ENCODE peak calls at places on chromosomes 16 and 17, in ten cellular contexts. E is CD4-positive, alpha-beta memory T cell; R is OCI-LY7; G is right atrium auricular region; J is A549; V is CD8-positive, alpha-beta memory T cell; L is mucosa of descending colon; P is GM23248; O is mammary epithelial cell; M is fibroblast of lung. B is an unnamed sample. For H3K4me1, the result is how much of the 10 kb centered on the place peaks cover.

GRCh38 chr16:77762260-77762659 is 26.1 kb upstream of the VAT1L start:
- DNase-seq in E (no peak), R (no peak), G (no peak), J (no peak), V (no peak), L (no peak), P (no peak), O (no peak), M (peak), B (no peak)

GRCh38 chr17:2872282-2872681 is 76.0 kb downstream of the RAP1GAP2 start:
- DNase-seq in E (no peak), R (no peak), G (no peak), J (no peak), V (no peak), L (no peak), P (no peak), O (no peak), M (no peak), B (no peak)

GRCh38 chr17:41067281-41067680 is 1.6 kb upstream of the KRTAP2-4 start:
- DNase-seq in E (no peak), R (no peak), G (no peak), J (no peak), V (no peak), L (no peak), P (peak), O (no peak), M (no peak), B (no peak)

GRCh38 chr17:78375401-78376079 is 2.9 kb upstream of the PGS1 start:
- DNase-seq in E (no peak), R (no peak), G (no peak), J (peak), V (no peak), L (no peak), P (peak), O (peak), M (peak), B (peak)

GRCh38 chr16:69150146-69150865 is 17.9 kb downstream of the UTP4 start:
- DNase-seq in E (peak), R (peak), G (no peak), J (peak), V (peak), L (peak), P (peak), O (peak), M (peak), B (no peak)

GRCh38 chr16:483351-484075 is 44.0 kb upstream of the CAPN15 start:
- DNase-seq in E (no peak), R (no peak), G (no peak), J (no peak), V (no peak), L (no peak), P (no peak), O (no peak), M (no peak), B (no peak)

GRCh38 chr16:9801651-9802050 is 380.6 kb downstream of the GRIN2A start:
- DNase-seq in E (no peak), R (no peak), G (no peak), J (no peak), V (no peak), L (no peak), P (no peak), O (no peak), M (no peak), B (no peak)

GRCh38 chr17:40351185-40352043 is 13.1 kb downstream of the GJD3 start:
- DNase-seq in E (no peak), R (no peak), G (no peak), J (no peak), V (no peak), L (no peak), P (no peak), O (no peak), M (no peak), B (peak)

GRCh38 chr16:10878328-10878643 is 1.3 kb downstream of the CIITA start:
- DNase-seq in E (no peak), R (no peak), G (no peak), J (no peak), V (no peak), L (no peak), P (no peak), O (no peak), M (no peak), B (no peak)

GRCh38 chr16:10879681-10880589 is 2.9 kb downstream of the CIITA start:
- DNase-seq in E (no peak), R (no peak), G (no peak), J (no peak), V (no peak), L (no peak), P (no peak), O (no peak), M (no peak), B (no peak)

GRCh38 chr16:10877472-10877946 is 507 bp downstream of the CIITA start:
- DNase-seq in E (no peak), R (peak), G (no peak), J (no peak), V (no peak), L (no peak), P (no peak), O (no peak), M (no peak), B (no peak)

GRCh38 chr16:10880609-10881452 is 3.8 kb downstream of the CIITA start:
- DNase-seq in E (no peak), R (no peak), G (no peak), J (no peak), V (no peak), L (no peak), P (no peak), O (no peak), M (no peak), B (peak)

DNA sequence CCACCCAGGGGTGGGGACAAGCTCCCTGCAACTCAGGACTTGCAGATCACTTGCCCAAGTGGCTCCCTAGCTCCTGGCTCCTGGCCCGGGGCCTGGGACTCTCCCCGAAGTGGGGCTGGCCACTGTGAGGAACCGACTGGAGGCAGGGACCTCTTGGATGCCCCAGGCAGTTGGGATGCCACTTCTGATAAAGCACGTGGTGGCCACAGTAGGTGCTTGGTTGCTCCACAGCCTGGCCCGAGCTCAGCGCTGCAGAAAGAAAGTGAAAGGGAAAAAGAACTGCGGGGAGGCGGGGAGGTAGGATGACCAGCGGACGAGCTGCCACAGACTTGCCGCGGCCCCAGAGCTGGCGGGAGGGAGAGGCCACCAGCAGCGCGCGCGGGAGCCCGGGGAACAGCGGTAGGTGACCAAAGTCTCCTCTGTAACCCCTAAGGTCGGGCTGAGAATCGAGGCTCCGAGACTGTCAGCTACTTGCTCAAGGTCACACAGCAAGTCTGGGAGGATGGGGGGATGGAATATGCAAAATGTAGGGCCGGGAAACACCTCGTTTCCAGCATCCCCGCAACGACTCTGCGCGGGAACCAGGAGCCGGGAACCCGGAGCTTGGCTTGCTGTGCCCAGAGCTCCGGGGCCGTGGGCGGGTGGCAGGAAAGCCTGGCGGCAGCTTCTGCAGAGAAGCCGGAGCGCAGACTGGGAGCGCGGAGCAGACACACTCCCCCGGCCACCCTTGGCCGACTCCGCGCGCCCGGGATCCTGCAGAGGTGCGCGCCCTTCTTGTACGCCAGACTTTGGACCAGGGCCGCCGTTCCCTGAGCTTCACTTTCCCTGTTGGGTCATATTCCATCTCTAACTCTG is 1.9 kb downstream of the CIITA start:
- DNase-seq in E (no peak), R (peak), G (no peak), J (no peak), V (no peak), L (peak), P (peak), O (peak), M (peak), B (peak)
- H3K4me1 ChIP-seq in E (under half), R (half or more), G (under half), J (under half), V (under half), L (under half), P (under half), O (under half), M (under half), B (under half)

GRCh38 chr17:15278381-15278780 is 13.3 kb upstream of the PMP22 start:
- DNase-seq in E (no peak), R (no peak), G (no peak), J (peak), V (no peak), L (no peak), P (no peak), O (no peak), M (no peak), B (no peak)
- H3K4me1 ChIP-seq in E (under half), R (under half), G (under half), J (under half), V (under half), L (under half), P (under half), O (under half), M (under half), B (under half)

DNA sequence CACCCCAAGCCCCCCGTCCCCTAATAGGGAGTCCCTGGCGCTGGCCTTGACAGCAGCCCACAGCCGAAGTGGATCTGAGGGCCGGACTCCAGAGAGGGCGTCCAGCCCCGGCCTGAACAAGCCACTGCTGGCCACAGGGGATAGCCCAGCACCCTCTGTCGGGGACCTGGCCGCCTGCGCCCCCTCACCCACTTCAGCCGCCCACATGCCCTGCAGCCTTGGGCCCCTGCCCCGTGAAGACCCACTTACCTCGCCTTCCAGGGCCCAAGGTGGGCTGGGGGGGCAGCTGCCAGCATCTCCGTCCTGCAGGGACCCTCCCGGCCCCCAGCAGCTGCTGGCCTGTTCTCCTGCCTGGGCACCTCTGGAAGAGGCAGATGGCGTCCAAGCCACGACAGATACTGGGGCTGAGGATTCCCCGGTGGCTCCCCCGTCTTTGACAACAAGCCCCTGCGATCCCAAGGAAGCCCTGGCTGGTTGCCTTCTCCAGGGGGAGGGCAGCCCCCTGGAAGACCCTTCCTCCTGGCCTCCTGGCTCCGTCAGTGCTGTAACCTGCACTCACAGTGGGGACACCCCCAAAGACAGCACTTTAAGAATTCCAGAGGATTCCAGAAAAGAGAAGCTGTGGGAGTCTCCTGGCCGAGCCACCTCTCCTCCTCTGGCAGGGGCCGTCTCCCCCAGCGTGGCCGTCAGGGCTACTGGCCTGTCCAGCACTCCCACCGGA is 19.3 kb upstream of the ZFPM1 start:
- DNase-seq in E (no peak), R (no peak), G (no peak), J (no peak), V (no peak), L (no peak), P (no peak), O (no peak), M (no peak), B (no peak)
- H3K4me1 ChIP-seq in E (under half), R (under half), G (under half), J (under half), V (under half), L (under half), P (under half), O (under half), M (under half), B (under half)

GRCh38 chr17:62091804-62092203 is 26.7 kb upstream of the MED13 start:
- DNase-seq in E (no peak), R (no peak), G (no peak), J (no peak), V (no peak), L (no peak), P (no peak), O (no peak), M (no peak), B (no peak)

GRCh38 chr17:62092784-62093183 is 27.7 kb upstream of the MED13 start:
- DNase-seq in E (no peak), R (no peak), G (no peak), J (no peak), V (no peak), L (no peak), P (peak), O (no peak), M (no peak), B (no peak)

GRCh38 chr17:62090868-62091267 is 25.8 kb upstream of the MED13 start:
- DNase-seq in E (no peak), R (no peak), G (no peak), J (no peak), V (no peak), L (no peak), P (no peak), O (no peak), M (no peak), B (no peak)

GRCh38 chr17:62090021-62090824 is 25.1 kb upstream of the MED13 start:
- DNase-seq in E (no peak), R (no peak), G (no peak), J (no peak), V (no peak), L (no peak), P (no peak), O (no peak), M (no peak), B (no peak)

GRCh38 chr17:62089296-62089695 is 24.2 kb upstream of the MED13 start:
- DNase-seq in E (no peak), R (no peak), G (no peak), J (no peak), V (no peak), L (no peak), P (no peak), O (no peak), M (no peak), B (no peak)
- H3K4me1 ChIP-seq in E (under half), R (under half), G (under half), J (under half), V (under half), L (under half), P (under half), O (under half), M (under half), B (under half)

DNA sequence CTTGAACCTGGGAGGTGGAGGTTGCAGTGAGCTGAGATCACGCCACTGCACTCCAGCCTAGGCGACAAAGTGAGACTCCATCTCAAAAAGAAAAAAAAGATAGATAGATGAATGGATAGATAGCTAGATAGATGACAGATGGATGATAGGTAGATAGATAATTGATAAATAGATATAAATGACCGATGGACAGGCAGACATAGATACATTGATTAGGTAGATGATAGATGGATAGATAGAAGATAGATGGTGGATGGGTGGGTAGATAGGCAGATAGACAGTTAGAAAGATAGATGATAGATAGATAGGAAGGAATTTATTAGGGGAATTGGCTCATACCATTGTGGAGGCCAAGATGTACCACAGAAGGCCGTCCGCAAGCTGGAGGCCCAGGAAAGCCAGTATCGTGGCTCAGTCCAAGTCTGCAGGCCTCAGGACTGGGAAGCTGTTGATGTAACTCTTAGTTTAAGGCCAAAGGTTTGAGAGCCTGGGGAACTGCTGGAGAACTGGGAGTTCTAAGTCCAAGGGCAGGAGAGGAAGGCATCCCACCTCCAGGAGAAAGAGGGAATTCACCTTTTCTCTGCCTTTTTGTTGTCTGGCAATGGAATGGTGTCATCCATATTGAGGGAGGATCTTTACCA is 156.1 kb downstream of the SEC14L1 start:
- DNase-seq in E (no peak), R (no peak), G (no peak), J (no peak), V (no peak), L (no peak), P (no peak), O (no peak), M (no peak), B (no peak)
- H3K4me1 ChIP-seq in E (under half), R (under half), G (under half), J (half or more), V (under half), L (under half), P (under half), O (under half), M (under half), B (under half)

B was measured in aorta.